ENCODE peak calls at places on chromosomes 4 and X, in six cellular contexts. One of them, this sample, is unnamed.

GRCh38 chrX:48864210-48864609 is 28.8 kb upstream of the PCSK1N start:
- DNase-seq in SK-N-SH: no peak
- DNase-seq in HepG2: peak; percentile 1
- DNase-seq in upper lobe of left lung: no peak
- DNase-seq in sigmoid colon: no peak
- DNase-seq in GM12878: no peak
- DNase-seq in this sample: no peak

GRCh38 chr4:156475322-156475721 is 496.3 kb downstream of the PDGFC start:
- DNase-seq in SK-N-SH: peak; percentile 21
- DNase-seq in HepG2: peak; percentile 15
- DNase-seq in upper lobe of left lung: no peak
- DNase-seq in sigmoid colon: no peak
- DNase-seq in GM12878: no peak
- DNase-seq in this sample: no peak

GRCh38 chr4:139600662-139601061 is 44.6 kb upstream of the SETD7 start:
- DNase-seq in SK-N-SH: no peak
- DNase-seq in HepG2: no peak
- DNase-seq in upper lobe of left lung: no peak
- DNase-seq in sigmoid colon: no peak
- DNase-seq in GM12878: no peak
- DNase-seq in this sample: no peak

GRCh38 chr4:2813446-2814405 is 20.8 kb downstream of the SH3BP2 start:
- DNase-seq in SK-N-SH: no peak
- DNase-seq in HepG2: no peak
- DNase-seq in upper lobe of left lung: peak; percentile 46
- DNase-seq in sigmoid colon: no peak
- DNase-seq in GM12878: no peak
- DNase-seq in this sample: no peak

GRCh38 chr4:139761461-139761860 is 95.8 kb downstream of the MGST2 start:
- DNase-seq in SK-N-SH: peak; percentile 32
- DNase-seq in HepG2: peak; percentile 82
- DNase-seq in upper lobe of left lung: no peak
- DNase-seq in sigmoid colon: no peak
- DNase-seq in GM12878: no peak
- DNase-seq in this sample: peak; percentile 0

GRCh38 chrX:1685460-1685859 is 70.6 kb downstream of the ASMT start:
- DNase-seq in SK-N-SH: no peak
- DNase-seq in HepG2: no peak
- DNase-seq in upper lobe of left lung: no peak
- DNase-seq in sigmoid colon: no peak
- DNase-seq in GM12878: no peak
- DNase-seq in this sample: no peak

GRCh38 chr4:10157478-10158354 is 41.1 kb upstream of the WDR1 start:
- DNase-seq in SK-N-SH: peak; percentile 74
- DNase-seq in HepG2: peak; percentile 55
- DNase-seq in upper lobe of left lung: no peak
- DNase-seq in sigmoid colon: peak; percentile 86
- DNase-seq in GM12878: peak; percentile 9
- DNase-seq in this sample: no peak

GRCh38 chr4:139710073-139710472 is 44.5 kb downstream of the MGST2 start:
- DNase-seq in SK-N-SH: no peak
- DNase-seq in HepG2: no peak
- DNase-seq in upper lobe of left lung: no peak
- DNase-seq in sigmoid colon: no peak
- DNase-seq in GM12878: no peak
- DNase-seq in this sample: no peak

GRCh38 chr4:121728798-121729226 is 32.0 kb upstream of the ANXA5 start:
- DNase-seq in SK-N-SH: no peak
- DNase-seq in HepG2: no peak
- DNase-seq in upper lobe of left lung: no peak
- DNase-seq in sigmoid colon: no peak
- DNase-seq in GM12878: no peak
- DNase-seq in this sample: no peak

GRCh38 chrX:109952985-109953905 is 49.7 kb upstream of the TMEM164 start:
- DNase-seq in SK-N-SH: no peak
- DNase-seq in HepG2: no peak
- DNase-seq in upper lobe of left lung: no peak
- DNase-seq in sigmoid colon: no peak
- DNase-seq in GM12878: peak; percentile 12
- DNase-seq in this sample: no peak

GRCh38 chr4:141425124-141425523 is 204.4 kb downstream of the ZNF330 start:
- DNase-seq in SK-N-SH: no peak
- DNase-seq in HepG2: no peak
- DNase-seq in upper lobe of left lung: no peak
- DNase-seq in sigmoid colon: no peak
- DNase-seq in GM12878: no peak
- DNase-seq in this sample: no peak

GRCh38 chr4:153222162-153222789 is 18.0 kb downstream of the TRIM2 start:
- DNase-seq in SK-N-SH: peak; percentile 84
- DNase-seq in HepG2: no peak
- DNase-seq in upper lobe of left lung: no peak
- DNase-seq in sigmoid colon: peak; percentile 88
- DNase-seq in GM12878: no peak
- DNase-seq in this sample: peak; percentile 78

GRCh38 chrX:22538581-22538980 is 265.9 kb downstream of the CBLL2 start:
- DNase-seq in SK-N-SH: no peak
- DNase-seq in HepG2: no peak
- DNase-seq in upper lobe of left lung: no peak
- DNase-seq in sigmoid colon: no peak
- DNase-seq in GM12878: no peak
- DNase-seq in this sample: no peak

GRCh38 chr4:80963051-80963450 is 67.5 kb upstream of the BMP3 start:
- DNase-seq in SK-N-SH: no peak
- DNase-seq in HepG2: no peak
- DNase-seq in upper lobe of left lung: no peak
- DNase-seq in sigmoid colon: no peak
- DNase-seq in GM12878: no peak
- DNase-seq in this sample: no peak

GRCh38 chrX:30975467-30975866 is 86.4 kb upstream of the TAB3 start:
- DNase-seq in SK-N-SH: no peak
- DNase-seq in HepG2: peak; percentile 70
- DNase-seq in upper lobe of left lung: no peak
- DNase-seq in sigmoid colon: no peak
- DNase-seq in GM12878: no peak
- DNase-seq in this sample: no peak

GRCh38 chr4:94642561-94642866 is 115.2 kb upstream of the BMPR1B start:
- DNase-seq in SK-N-SH: no peak
- DNase-seq in HepG2: no peak
- DNase-seq in upper lobe of left lung: no peak
- DNase-seq in sigmoid colon: no peak
- DNase-seq in GM12878: no peak
- DNase-seq in this sample: no peak

GRCh38 chr4:48124870-48125269 is 9.2 kb downstream of the TXK start:
- DNase-seq in SK-N-SH: no peak
- DNase-seq in HepG2: no peak
- DNase-seq in upper lobe of left lung: no peak
- DNase-seq in sigmoid colon: no peak
- DNase-seq in GM12878: no peak
- DNase-seq in this sample: no peak

GRCh38 chr4:48127882-48128394 is 6.1 kb downstream of the TXK start:
- DNase-seq in SK-N-SH: peak; percentile 45
- DNase-seq in HepG2: peak; percentile 44
- DNase-seq in upper lobe of left lung: peak; percentile 72
- DNase-seq in sigmoid colon: no peak
- DNase-seq in GM12878: peak; percentile 81
- DNase-seq in this sample: no peak

GRCh38 chr4:48127231-48127881 is 6.7 kb downstream of the TXK start:
- DNase-seq in SK-N-SH: no peak
- DNase-seq in HepG2: no peak
- DNase-seq in upper lobe of left lung: no peak
- DNase-seq in sigmoid colon: no peak
- DNase-seq in GM12878: no peak
- DNase-seq in this sample: no peak

GRCh38 chr4:48129307-48130014 is 4.6 kb downstream of the TXK start:
- DNase-seq in SK-N-SH: no peak
- DNase-seq in HepG2: no peak
- DNase-seq in upper lobe of left lung: peak; percentile 69
- DNase-seq in sigmoid colon: no peak
- DNase-seq in GM12878: no peak
- DNase-seq in this sample: no peak

DNA sequence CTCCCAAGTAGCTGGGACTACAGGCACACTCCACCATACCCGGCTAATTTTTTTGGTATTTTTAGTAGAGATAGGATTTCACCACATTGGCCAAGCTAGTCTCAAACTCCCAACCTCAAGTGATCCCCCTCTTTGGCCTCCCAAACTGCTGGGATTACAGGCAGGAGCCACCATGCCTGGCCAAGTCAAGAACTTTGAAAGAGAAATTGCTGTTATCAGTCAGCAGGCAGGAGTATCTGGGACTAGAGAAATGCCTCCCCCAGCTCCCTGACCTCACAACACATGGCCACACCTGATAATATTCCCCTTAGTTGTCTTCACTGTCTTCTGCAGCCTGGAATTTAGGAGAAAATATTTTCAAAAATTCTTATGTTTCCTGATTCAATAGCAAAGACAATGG is 7.4 kb downstream of the TXK start:
- DNase-seq in SK-N-SH: no peak
- DNase-seq in HepG2: no peak
- DNase-seq in upper lobe of left lung: no peak
- DNase-seq in sigmoid colon: no peak
- DNase-seq in GM12878: no peak
- DNase-seq in this sample: no peak
- TF ChIP-seq POLR2AphosphoS5 in SK-N-SH: no peak
- TF ChIP-seq POLR2AphosphoS5 in HepG2: no peak
- TF ChIP-seq POLR2AphosphoS5 in upper lobe of left lung: no peak
- TF ChIP-seq POLR2AphosphoS5 in sigmoid colon: no peak
- TF ChIP-seq POLR2AphosphoS5 in GM12878: peak; percentile 44
- TF ChIP-seq POLR2AphosphoS5 in this sample: no peak

GRCh38 chr4:120633810-120634209 is 288.7 kb downstream of the PRDM5 start:
- DNase-seq in SK-N-SH: no peak
- DNase-seq in HepG2: no peak
- DNase-seq in upper lobe of left lung: no peak
- DNase-seq in sigmoid colon: no peak
- DNase-seq in GM12878: no peak
- DNase-seq in this sample: no peak
- TF ChIP-seq EP300 in SK-N-SH: no peak
- TF ChIP-seq EP300 in HepG2: no peak
- TF ChIP-seq EP300 in upper lobe of left lung: no peak
- TF ChIP-seq EP300 in sigmoid colon: no peak
- TF ChIP-seq EP300 in GM12878: no peak
- TF ChIP-seq EP300 in this sample: no peak

GRCh38 chrX:153968754-153969124 is 2.9 kb downstream of the HCFC1 start:
- DNase-seq in SK-N-SH: no peak
- DNase-seq in HepG2: no peak
- DNase-seq in upper lobe of left lung: no peak
- DNase-seq in sigmoid colon: peak; percentile 65
- DNase-seq in GM12878: no peak
- DNase-seq in this sample: no peak
- H3K27ac ChIP-seq in SK-N-SH: no peak overlapping the region
- H3K27ac ChIP-seq in HepG2: no peak overlapping the region
- H3K27ac ChIP-seq in upper lobe of left lung: peak overlapping the region; percentile 100
- H3K27ac ChIP-seq in sigmoid colon: peak overlapping the region; percentile 97
- H3K27ac ChIP-seq in GM12878: peak overlapping the region; percentile 66
- H3K27ac ChIP-seq in this sample: no peak overlapping the region

DNA sequence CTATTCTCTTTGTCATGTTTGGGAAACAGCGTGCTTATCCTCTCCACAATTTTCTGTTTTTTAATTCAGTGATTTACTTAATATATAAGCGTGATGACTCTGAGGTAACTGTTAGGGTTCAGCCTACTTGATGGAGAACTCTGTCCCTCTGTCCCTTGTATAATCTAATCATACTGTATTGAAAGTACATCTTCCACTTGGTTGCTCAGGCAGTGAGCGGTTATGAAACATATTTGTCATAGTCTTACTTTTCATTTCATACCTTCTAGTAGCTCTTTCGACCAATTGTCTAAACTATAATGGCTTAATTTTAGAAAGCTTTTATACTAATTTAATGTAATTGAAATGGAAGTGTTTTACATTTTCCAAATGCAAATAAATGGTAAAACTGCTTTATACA is 469.0 kb downstream of the TLL1 start:
- DNase-seq in SK-N-SH: no peak
- DNase-seq in HepG2: no peak
- DNase-seq in upper lobe of left lung: no peak
- DNase-seq in sigmoid colon: no peak
- DNase-seq in GM12878: no peak
- DNase-seq in this sample: no peak
- TF ChIP-seq POLR2AphosphoS5 in SK-N-SH: no peak
- TF ChIP-seq POLR2AphosphoS5 in HepG2: no peak
- TF ChIP-seq POLR2AphosphoS5 in upper lobe of left lung: no peak
- TF ChIP-seq POLR2AphosphoS5 in sigmoid colon: no peak
- TF ChIP-seq POLR2AphosphoS5 in GM12878: no peak
- TF ChIP-seq POLR2AphosphoS5 in this sample: no peak

GRCh38 chr4:15848191-15848842 is 70.2 kb downstream of the CD38 start:
- DNase-seq in SK-N-SH: no peak
- DNase-seq in HepG2: no peak
- DNase-seq in upper lobe of left lung: no peak
- DNase-seq in sigmoid colon: no peak
- DNase-seq in GM12878: no peak
- DNase-seq in this sample: no peak
- TF ChIP-seq EP300 in SK-N-SH: no peak
- TF ChIP-seq EP300 in HepG2: no peak
- TF ChIP-seq EP300 in upper lobe of left lung: no peak
- TF ChIP-seq EP300 in sigmoid colon: no peak
- TF ChIP-seq EP300 in GM12878: no peak
- TF ChIP-seq EP300 in this sample: no peak